ENCODE peak calls at places on chromosomes 4 and X, in ten cellular contexts. One of them, this sample, is unnamed.

GRCh38 chr4:76216521-76216920 is 2.9 kb upstream of the SCARB2 start:
- DNase-seq in nephron progenitor cell: no peak
- DNase-seq in neural crest cell: no peak
- DNase-seq in kidney: no peak
- DNase-seq in fibroblast of mammary gland: no peak
- DNase-seq in WTC11: no peak
- DNase-seq in psoas muscle: no peak
- DNase-seq in AG10803: no peak
- DNase-seq in DND-41: no peak
- DNase-seq in fibroblast of lung: no peak
- DNase-seq in this sample: no peak

GRCh38 chrX:120000490-120001246 is 57.1 kb upstream of the NKAP start:
- DNase-seq in nephron progenitor cell: no peak
- DNase-seq in neural crest cell: no peak
- DNase-seq in kidney: no peak
- DNase-seq in fibroblast of mammary gland: peak; percentile 14
- DNase-seq in WTC11: peak; percentile 21
- DNase-seq in psoas muscle: no peak
- DNase-seq in AG10803: no peak
- DNase-seq in DND-41: no peak
- DNase-seq in fibroblast of lung: peak; percentile 6
- DNase-seq in this sample: no peak

GRCh38 chr4:121375262-121375661 is 5.6 kb downstream of the QRFPR start:
- DNase-seq in nephron progenitor cell: no peak
- DNase-seq in neural crest cell: no peak
- DNase-seq in kidney: no peak
- DNase-seq in fibroblast of mammary gland: peak; percentile 43
- DNase-seq in WTC11: no peak
- DNase-seq in psoas muscle: no peak
- DNase-seq in AG10803: peak; percentile 5
- DNase-seq in DND-41: no peak
- DNase-seq in fibroblast of lung: peak; percentile 69
- DNase-seq in this sample: no peak

GRCh38 chr4:102163404-102164140 is 181.7 kb downstream of the SLC39A8 start:
- DNase-seq in nephron progenitor cell: no peak
- DNase-seq in neural crest cell: no peak
- DNase-seq in kidney: no peak
- DNase-seq in fibroblast of mammary gland: no peak
- DNase-seq in WTC11: no peak
- DNase-seq in psoas muscle: no peak
- DNase-seq in AG10803: no peak
- DNase-seq in DND-41: no peak
- DNase-seq in fibroblast of lung: peak; percentile 30
- DNase-seq in this sample: no peak

GRCh38 chrX:46791927-46792825 is 33.3 kb upstream of the SLC9A7 start:
- DNase-seq in nephron progenitor cell: no peak
- DNase-seq in neural crest cell: no peak
- DNase-seq in kidney: peak; percentile 73
- DNase-seq in fibroblast of mammary gland: peak; percentile 94
- DNase-seq in WTC11: peak; percentile 16
- DNase-seq in psoas muscle: no peak
- DNase-seq in AG10803: peak; percentile 93
- DNase-seq in DND-41: no peak
- DNase-seq in fibroblast of lung: peak; percentile 97
- DNase-seq in this sample: peak; percentile 77

GRCh38 chr4:1169691-1170096 is 2.7 kb downstream of the SPON2 start:
- DNase-seq in nephron progenitor cell: no peak
- DNase-seq in neural crest cell: no peak
- DNase-seq in kidney: peak; percentile 67
- DNase-seq in fibroblast of mammary gland: no peak
- DNase-seq in WTC11: no peak
- DNase-seq in psoas muscle: peak; percentile 57
- DNase-seq in AG10803: no peak
- DNase-seq in DND-41: no peak
- DNase-seq in fibroblast of lung: no peak
- DNase-seq in this sample: no peak

GRCh38 chr4:102836596-102836995 is 9.2 kb upstream of the UBE2D3 start:
- DNase-seq in nephron progenitor cell: no peak
- DNase-seq in neural crest cell: no peak
- DNase-seq in kidney: no peak
- DNase-seq in fibroblast of mammary gland: no peak
- DNase-seq in WTC11: no peak
- DNase-seq in psoas muscle: no peak
- DNase-seq in AG10803: no peak
- DNase-seq in DND-41: no peak
- DNase-seq in fibroblast of lung: no peak
- DNase-seq in this sample: no peak

GRCh38 chrX:24423960-24424359 is 41.1 kb upstream of the PDK3 start:
- DNase-seq in nephron progenitor cell: no peak
- DNase-seq in neural crest cell: no peak
- DNase-seq in kidney: no peak
- DNase-seq in fibroblast of mammary gland: peak; percentile 7
- DNase-seq in WTC11: no peak
- DNase-seq in psoas muscle: no peak
- DNase-seq in AG10803: peak; percentile 11
- DNase-seq in DND-41: no peak
- DNase-seq in fibroblast of lung: peak; percentile 13
- DNase-seq in this sample: no peak

GRCh38 chrX:136587532-136587931 is 55.5 kb downstream of the VGLL1 start:
- DNase-seq in nephron progenitor cell: no peak
- DNase-seq in neural crest cell: no peak
- DNase-seq in kidney: no peak
- DNase-seq in fibroblast of mammary gland: no peak
- DNase-seq in WTC11: no peak
- DNase-seq in psoas muscle: no peak
- DNase-seq in AG10803: no peak
- DNase-seq in DND-41: no peak
- DNase-seq in fibroblast of lung: no peak
- DNase-seq in this sample: no peak

GRCh38 chr4:4990329-4990728 is 28.9 kb downstream of the CYTL1 start:
- DNase-seq in nephron progenitor cell: no peak
- DNase-seq in neural crest cell: no peak
- DNase-seq in kidney: no peak
- DNase-seq in fibroblast of mammary gland: peak; percentile 28
- DNase-seq in WTC11: no peak
- DNase-seq in psoas muscle: no peak
- DNase-seq in AG10803: peak; percentile 86
- DNase-seq in DND-41: no peak
- DNase-seq in fibroblast of lung: no peak
- DNase-seq in this sample: no peak

GRCh38 chr4:40837094-40837870 is 87.5 kb downstream of the NSUN7 start:
- DNase-seq in nephron progenitor cell: no peak
- DNase-seq in neural crest cell: no peak
- DNase-seq in kidney: no peak
- DNase-seq in fibroblast of mammary gland: no peak
- DNase-seq in WTC11: no peak
- DNase-seq in psoas muscle: no peak
- DNase-seq in AG10803: no peak
- DNase-seq in DND-41: no peak
- DNase-seq in fibroblast of lung: no peak
- DNase-seq in this sample: no peak

DNA sequence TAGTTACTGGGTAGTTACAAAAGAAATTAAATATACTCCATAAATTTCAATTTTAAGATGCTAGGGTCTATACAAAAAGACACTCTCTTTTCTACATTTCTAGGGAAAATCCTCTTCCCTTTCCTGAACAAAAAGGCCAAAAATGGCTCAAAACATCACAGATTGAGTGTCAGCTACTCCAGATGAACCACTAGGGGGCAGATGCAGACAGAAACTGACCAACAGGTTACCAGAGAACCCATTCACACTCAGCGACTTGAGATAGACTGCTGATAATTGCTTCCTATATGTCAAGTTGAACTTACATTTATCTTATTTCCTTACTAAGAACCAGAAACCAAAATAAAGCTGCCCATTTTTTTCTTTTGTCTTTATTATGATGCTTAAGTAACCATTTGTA is 83.4 kb upstream of the MID1IP1 start:
- DNase-seq in nephron progenitor cell: no peak
- DNase-seq in neural crest cell: no peak
- DNase-seq in kidney: no peak
- DNase-seq in fibroblast of mammary gland: peak; percentile 34
- DNase-seq in WTC11: no peak
- DNase-seq in psoas muscle: no peak
- DNase-seq in AG10803: peak; percentile 2
- DNase-seq in DND-41: peak; percentile 5
- DNase-seq in fibroblast of lung: peak; percentile 3
- DNase-seq in this sample: no peak
- TF ChIP-seq CTCF in nephron progenitor cell: peak; percentile 39
- TF ChIP-seq CTCF in neural crest cell: peak; percentile 59
- TF ChIP-seq CTCF in kidney: peak; percentile 26
- TF ChIP-seq CTCF in fibroblast of mammary gland: peak; percentile 65
- TF ChIP-seq CTCF in WTC11: peak; percentile 53
- TF ChIP-seq CTCF in psoas muscle: peak; percentile 49
- TF ChIP-seq CTCF in AG10803: peak; percentile 52
- TF ChIP-seq CTCF in DND-41: peak; percentile 60
- TF ChIP-seq CTCF in fibroblast of lung: peak; percentile 56
- TF ChIP-seq CTCF in this sample: peak; percentile 53

DNA sequence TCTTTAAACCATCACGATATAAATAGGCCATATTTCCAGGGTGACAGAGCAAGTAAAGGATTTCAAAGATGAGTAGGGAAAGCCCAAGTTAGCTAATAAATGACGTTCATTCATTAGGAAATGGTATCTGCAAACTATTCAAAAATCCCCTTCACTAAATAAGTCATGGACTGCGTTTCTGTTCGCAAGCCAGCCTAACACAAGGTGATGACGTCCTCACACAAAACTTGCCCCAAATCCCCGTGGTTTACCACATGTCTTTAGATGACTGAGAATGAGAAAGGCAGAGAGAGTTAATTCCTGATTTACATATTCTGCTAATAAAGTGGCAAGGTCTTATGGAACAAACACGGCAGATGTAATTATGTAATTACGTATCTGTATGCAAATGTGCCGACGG is 437.8 kb upstream of the FRG1 start:
- DNase-seq in nephron progenitor cell: no peak
- DNase-seq in neural crest cell: no peak
- DNase-seq in kidney: no peak
- DNase-seq in fibroblast of mammary gland: no peak
- DNase-seq in WTC11: no peak
- DNase-seq in psoas muscle: no peak
- DNase-seq in AG10803: no peak
- DNase-seq in DND-41: no peak
- DNase-seq in fibroblast of lung: peak; percentile 3
- DNase-seq in this sample: no peak
- TF ChIP-seq CTCF in nephron progenitor cell: no peak
- TF ChIP-seq CTCF in neural crest cell: no peak
- TF ChIP-seq CTCF in kidney: no peak
- TF ChIP-seq CTCF in fibroblast of mammary gland: no peak
- TF ChIP-seq CTCF in WTC11: no peak
- TF ChIP-seq CTCF in psoas muscle: no peak
- TF ChIP-seq CTCF in AG10803: no peak
- TF ChIP-seq CTCF in DND-41: no peak
- TF ChIP-seq CTCF in fibroblast of lung: no peak
- TF ChIP-seq CTCF in this sample: no peak

GRCh38 chr4:152644130-152644529 is 35.7 kb downstream of the TMEM154 start:
- DNase-seq in nephron progenitor cell: no peak
- DNase-seq in neural crest cell: no peak
- DNase-seq in kidney: no peak
- DNase-seq in fibroblast of mammary gland: no peak
- DNase-seq in WTC11: no peak
- DNase-seq in psoas muscle: no peak
- DNase-seq in AG10803: no peak
- DNase-seq in DND-41: no peak
- DNase-seq in fibroblast of lung: no peak
- DNase-seq in this sample: no peak

GRCh38 chr4:152635876-152636275 is 43.9 kb downstream of the TMEM154 start:
- DNase-seq in nephron progenitor cell: no peak
- DNase-seq in neural crest cell: no peak
- DNase-seq in kidney: no peak
- DNase-seq in fibroblast of mammary gland: no peak
- DNase-seq in WTC11: no peak
- DNase-seq in psoas muscle: no peak
- DNase-seq in AG10803: no peak
- DNase-seq in DND-41: no peak
- DNase-seq in fibroblast of lung: no peak
- DNase-seq in this sample: no peak

GRCh38 chr4:152643153-152644035 is 36.4 kb downstream of the TMEM154 start:
- DNase-seq in nephron progenitor cell: no peak
- DNase-seq in neural crest cell: no peak
- DNase-seq in kidney: no peak
- DNase-seq in fibroblast of mammary gland: no peak
- DNase-seq in WTC11: no peak
- DNase-seq in psoas muscle: no peak
- DNase-seq in AG10803: no peak
- DNase-seq in DND-41: no peak
- DNase-seq in fibroblast of lung: no peak
- DNase-seq in this sample: no peak

DNA sequence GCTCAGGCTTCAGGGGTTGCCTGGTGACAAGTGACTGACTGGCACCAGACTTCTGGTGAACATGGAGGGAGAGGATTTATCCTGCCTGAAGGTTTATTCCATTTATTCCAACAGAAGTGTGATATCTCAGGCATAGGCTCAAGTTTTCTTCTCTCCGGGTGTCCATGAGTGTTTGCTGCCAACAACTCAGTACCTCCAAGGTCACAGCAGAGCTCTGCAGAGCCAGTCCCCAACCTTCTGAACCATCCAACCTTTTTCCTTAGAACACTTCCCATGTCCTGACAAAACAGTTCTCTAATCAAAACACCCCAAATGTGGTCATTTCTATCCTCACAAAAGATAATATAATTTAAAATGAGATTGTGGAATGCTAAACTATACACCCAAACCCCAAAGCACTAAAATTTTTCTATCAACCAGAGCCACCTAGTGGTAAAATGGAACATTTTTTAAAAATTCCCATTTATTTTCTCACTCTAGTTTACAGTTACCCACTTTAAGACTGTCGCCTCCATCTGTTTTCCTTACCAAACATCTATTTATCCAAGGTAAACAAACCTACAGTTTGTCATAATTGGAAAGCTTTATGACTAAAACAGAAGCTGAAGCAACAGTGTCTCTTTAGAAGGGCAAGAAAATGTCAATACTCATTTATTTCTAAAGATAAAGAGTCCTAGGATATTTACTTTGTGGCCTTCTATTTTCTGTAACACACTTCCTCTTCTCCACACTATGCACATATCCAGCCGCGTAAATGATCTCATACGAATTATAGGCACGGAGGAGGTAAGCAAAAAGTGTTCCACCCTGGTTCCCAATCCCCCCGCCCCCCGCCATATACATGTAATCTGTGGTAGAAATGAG is 39.5 kb downstream of the TMEM154 start:
- DNase-seq in nephron progenitor cell: no peak
- DNase-seq in neural crest cell: no peak
- DNase-seq in kidney: no peak
- DNase-seq in fibroblast of mammary gland: peak; percentile 36
- DNase-seq in WTC11: no peak
- DNase-seq in psoas muscle: no peak
- DNase-seq in AG10803: peak; percentile 19
- DNase-seq in DND-41: no peak
- DNase-seq in fibroblast of lung: no peak
- DNase-seq in this sample: no peak
- TF ChIP-seq CTCF in nephron progenitor cell: peak; percentile 62
- TF ChIP-seq CTCF in neural crest cell: peak; percentile 85
- TF ChIP-seq CTCF in kidney: peak; percentile 31
- TF ChIP-seq CTCF in fibroblast of mammary gland: peak; percentile 52
- TF ChIP-seq CTCF in WTC11: peak; percentile 55
- TF ChIP-seq CTCF in psoas muscle: peak; percentile 62
- TF ChIP-seq CTCF in AG10803: peak; percentile 64
- TF ChIP-seq CTCF in DND-41: peak; percentile 67
- TF ChIP-seq CTCF in fibroblast of lung: peak; percentile 49
- TF ChIP-seq CTCF in this sample: peak; percentile 40

GRCh38 chr4:166594326-166594946 is 639.9 kb downstream of the SPOCK3 start:
- DNase-seq in nephron progenitor cell: peak; percentile 40
- DNase-seq in neural crest cell: peak; percentile 23
- DNase-seq in kidney: no peak
- DNase-seq in fibroblast of mammary gland: peak; percentile 41
- DNase-seq in WTC11: peak; percentile 70
- DNase-seq in psoas muscle: no peak
- DNase-seq in AG10803: peak; percentile 2
- DNase-seq in DND-41: no peak
- DNase-seq in fibroblast of lung: peak; percentile 43
- DNase-seq in this sample: no peak
- TF ChIP-seq CTCF in nephron progenitor cell: peak; percentile 66
- TF ChIP-seq CTCF in neural crest cell: peak; percentile 74
- TF ChIP-seq CTCF in kidney: peak; percentile 42
- TF ChIP-seq CTCF in fibroblast of mammary gland: peak; percentile 66
- TF ChIP-seq CTCF in WTC11: peak; percentile 61
- TF ChIP-seq CTCF in psoas muscle: no peak
- TF ChIP-seq CTCF in AG10803: peak; percentile 38
- TF ChIP-seq CTCF in DND-41: peak; percentile 34
- TF ChIP-seq CTCF in fibroblast of lung: peak; percentile 40
- TF ChIP-seq CTCF in this sample: peak; percentile 70

This sample was measured in BJ.